ENCODE peak calls at places on chromosomes 16 and 17, in nine cellular contexts. One of them, this sample, is unnamed.

GRCh38 chr17:6269474-6269873 is 165.4 kb downstream of the AIPL1 start:
- DNase-seq in NCI-H1694: no peak
- DNase-seq in GM18507: no peak
- DNase-seq in T-cell: no peak
- DNase-seq in NCI-H1930: no peak
- DNase-seq in OCI-LY7: peak
- DNase-seq in NCI-H2081: no peak
- DNase-seq in BE2C: no peak
- DNase-seq in astrocyte of the cerebellum: peak
- DNase-seq in this sample: peak

GRCh38 chr16:80167657-80168056 is 373.1 kb upstream of the DYNLRB2 start:
- DNase-seq in GM18507: no peak
- DNase-seq in OCI-LY7: no peak
- DNase-seq in NCI-H1930: no peak
- DNase-seq in BE2C: no peak
- DNase-seq in NCI-H2081: no peak
- DNase-seq in T-cell: no peak
- DNase-seq in NCI-H1694: no peak
- DNase-seq in astrocyte of the cerebellum: no peak
- DNase-seq in this sample: no peak

GRCh38 chr17:36611345-36612072 is 10.1 kb downstream of the MRM1 start:
- DNase-seq in GM18507: no peak
- DNase-seq in NCI-H1694: no peak
- DNase-seq in astrocyte of the cerebellum: no peak
- DNase-seq in T-cell: no peak
- DNase-seq in NCI-H1930: no peak
- DNase-seq in NCI-H2081: no peak
- DNase-seq in OCI-LY7: no peak
- DNase-seq in BE2C: no peak
- DNase-seq in this sample: no peak

GRCh38 chr17:41178843-41179616 is 1.0 kb upstream of the KRTAP4-2 start:
- DNase-seq in NCI-H1694: no peak
- DNase-seq in NCI-H2081: no peak
- DNase-seq in OCI-LY7: no peak
- DNase-seq in T-cell: no peak
- DNase-seq in NCI-H1930: no peak
- DNase-seq in GM18507: no peak
- DNase-seq in BE2C: no peak
- DNase-seq in astrocyte of the cerebellum: no peak
- DNase-seq in this sample: no peak

GRCh38 chr17:7849185-7850117 is 5.4 kb upstream of the TMEM88 start:
- DNase-seq in NCI-H2081: no peak
- DNase-seq in astrocyte of the cerebellum: no peak
- DNase-seq in T-cell: no peak
- DNase-seq in NCI-H1694: no peak
- DNase-seq in GM18507: no peak
- DNase-seq in NCI-H1930: no peak
- DNase-seq in BE2C: no peak
- DNase-seq in OCI-LY7: no peak
- DNase-seq in this sample: no peak

GRCh38 chr17:79923974-79924638 is 84.9 kb upstream of the CBX4 start:
- DNase-seq in astrocyte of the cerebellum: no peak
- DNase-seq in NCI-H1694: peak
- DNase-seq in GM18507: no peak
- DNase-seq in BE2C: peak
- DNase-seq in NCI-H1930: peak
- DNase-seq in OCI-LY7: peak
- DNase-seq in T-cell: no peak
- DNase-seq in NCI-H2081: no peak
- DNase-seq in this sample: peak

GRCh38 chr17:9195961-9196668 is 174.8 kb downstream of the NTN1 start:
- DNase-seq in NCI-H1930: no peak
- DNase-seq in BE2C: no peak
- DNase-seq in OCI-LY7: no peak
- DNase-seq in NCI-H2081: no peak
- DNase-seq in GM18507: no peak
- DNase-seq in NCI-H1694: peak
- DNase-seq in T-cell: no peak
- DNase-seq in astrocyte of the cerebellum: no peak
- DNase-seq in this sample: peak

GRCh38 chr17:75457047-75457654 is 716 bp downstream of the TMEM94 start:
- DNase-seq in NCI-H1694: peak
- DNase-seq in astrocyte of the cerebellum: no peak
- DNase-seq in NCI-H1930: peak
- DNase-seq in OCI-LY7: peak
- DNase-seq in BE2C: peak
- DNase-seq in GM18507: no peak
- DNase-seq in NCI-H2081: peak
- DNase-seq in T-cell: no peak
- DNase-seq in this sample: peak

GRCh38 chr17:32998893-32999240 is 7.2 kb downstream of the SPACA3 start:
- DNase-seq in OCI-LY7: no peak
- DNase-seq in NCI-H1930: no peak
- DNase-seq in BE2C: no peak
- DNase-seq in T-cell: no peak
- DNase-seq in NCI-H2081: no peak
- DNase-seq in NCI-H1694: no peak
- DNase-seq in GM18507: no peak
- DNase-seq in astrocyte of the cerebellum: no peak
- DNase-seq in this sample: peak

GRCh38 chr17:20179031-20179430 is 169.9 kb downstream of the SPECC1 start:
- DNase-seq in NCI-H1694: peak
- DNase-seq in T-cell: no peak
- DNase-seq in OCI-LY7: no peak
- DNase-seq in GM18507: no peak
- DNase-seq in BE2C: no peak
- DNase-seq in NCI-H1930: no peak
- DNase-seq in astrocyte of the cerebellum: no peak
- DNase-seq in NCI-H2081: no peak
- DNase-seq in this sample: peak

GRCh38 chr16:51153275-51153991 is 2.4 kb upstream of the SALL1 start:
- DNase-seq in astrocyte of the cerebellum: no peak
- DNase-seq in T-cell: no peak
- DNase-seq in GM18507: no peak
- DNase-seq in NCI-H1694: no peak
- DNase-seq in OCI-LY7: no peak
- DNase-seq in NCI-H1930: no peak
- DNase-seq in NCI-H2081: no peak
- DNase-seq in BE2C: no peak
- DNase-seq in this sample: peak

GRCh38 chr16:58459344-58460218 is 40.4 kb upstream of the NDRG4 start:
- DNase-seq in BE2C: no peak
- DNase-seq in GM18507: no peak
- DNase-seq in astrocyte of the cerebellum: peak
- DNase-seq in NCI-H1694: no peak
- DNase-seq in OCI-LY7: no peak
- DNase-seq in T-cell: no peak
- DNase-seq in NCI-H2081: no peak
- DNase-seq in NCI-H1930: no peak
- DNase-seq in this sample: peak

GRCh38 chr17:46769531-46770438 is 48.7 kb downstream of the WNT3 start:
- DNase-seq in NCI-H1930: no peak
- DNase-seq in astrocyte of the cerebellum: no peak
- DNase-seq in NCI-H2081: no peak
- DNase-seq in BE2C: no peak
- DNase-seq in OCI-LY7: no peak
- DNase-seq in NCI-H1694: no peak
- DNase-seq in T-cell: no peak
- DNase-seq in GM18507: no peak
- DNase-seq in this sample: peak

GRCh38 chr16:67191410-67191994 is 453 bp upstream of the E2F4 start:
- DNase-seq in BE2C: no peak
- DNase-seq in T-cell: no peak
- DNase-seq in NCI-H1694: no peak
- DNase-seq in GM18507: no peak
- DNase-seq in NCI-H2081: no peak
- DNase-seq in astrocyte of the cerebellum: no peak
- DNase-seq in OCI-LY7: no peak
- DNase-seq in NCI-H1930: no peak
- DNase-seq in this sample: no peak

GRCh38 chr17:62821213-62822079 is 13.3 kb upstream of the MARCHF10 start:
- DNase-seq in BE2C: no peak
- DNase-seq in GM18507: no peak
- DNase-seq in T-cell: no peak
- DNase-seq in OCI-LY7: no peak
- DNase-seq in astrocyte of the cerebellum: no peak
- DNase-seq in NCI-H2081: no peak
- DNase-seq in NCI-H1694: no peak
- DNase-seq in NCI-H1930: no peak
- DNase-seq in this sample: peak

GRCh38 chr16:84022641-84023040 is 20.0 kb downstream of the SLC38A8 start:
- DNase-seq in NCI-H2081: no peak
- DNase-seq in OCI-LY7: no peak
- DNase-seq in T-cell: no peak
- DNase-seq in GM18507: no peak
- DNase-seq in BE2C: no peak
- DNase-seq in NCI-H1694: no peak
- DNase-seq in astrocyte of the cerebellum: no peak
- DNase-seq in NCI-H1930: no peak
- DNase-seq in this sample: no peak

GRCh38 chr16:16790597-16790996 is 411.7 kb downstream of the NPIPA7 start:
- DNase-seq in T-cell: no peak
- DNase-seq in NCI-H2081: no peak
- DNase-seq in OCI-LY7: no peak
- DNase-seq in NCI-H1694: no peak
- DNase-seq in astrocyte of the cerebellum: no peak
- DNase-seq in NCI-H1930: no peak
- DNase-seq in BE2C: no peak
- DNase-seq in GM18507: no peak
- DNase-seq in this sample: no peak

GRCh38 chr16:8673611-8674412 is 605 bp upstream of the ABAT start:
- DNase-seq in GM18507: no peak
- DNase-seq in NCI-H1694: no peak
- DNase-seq in astrocyte of the cerebellum: no peak
- DNase-seq in T-cell: no peak
- DNase-seq in NCI-H1930: no peak
- DNase-seq in BE2C: no peak
- DNase-seq in OCI-LY7: no peak
- DNase-seq in NCI-H2081: no peak
- DNase-seq in this sample: no peak

GRCh38 chr17:13031718-13032350 is 14.0 kb upstream of the ELAC2 start:
- DNase-seq in NCI-H1694: no peak
- DNase-seq in astrocyte of the cerebellum: no peak
- DNase-seq in NCI-H1930: no peak
- DNase-seq in BE2C: peak
- DNase-seq in T-cell: no peak
- DNase-seq in NCI-H2081: peak
- DNase-seq in GM18507: peak
- DNase-seq in OCI-LY7: peak
- DNase-seq in this sample: no peak

GRCh38 chr16:49620158-49620867 is 235.6 kb downstream of the ZNF423 start:
- DNase-seq in OCI-LY7: no peak
- DNase-seq in astrocyte of the cerebellum: peak
- DNase-seq in BE2C: peak
- DNase-seq in T-cell: no peak
- DNase-seq in NCI-H1930: no peak
- DNase-seq in GM18507: no peak
- DNase-seq in NCI-H2081: no peak
- DNase-seq in NCI-H1694: no peak
- DNase-seq in this sample: peak

GRCh38 chr17:55990332-55991006 is 162.8 kb upstream of the ANKFN1 start:
- DNase-seq in BE2C: no peak
- DNase-seq in NCI-H2081: no peak
- DNase-seq in GM18507: no peak
- DNase-seq in astrocyte of the cerebellum: no peak
- DNase-seq in T-cell: no peak
- DNase-seq in NCI-H1694: no peak
- DNase-seq in NCI-H1930: no peak
- DNase-seq in OCI-LY7: no peak
- DNase-seq in this sample: no peak

GRCh38 chr16:4062212-4062802 is 53.9 kb downstream of the ADCY9 start:
- DNase-seq in NCI-H1930: no peak
- DNase-seq in NCI-H2081: no peak
- DNase-seq in BE2C: no peak
- DNase-seq in astrocyte of the cerebellum: no peak
- DNase-seq in T-cell: no peak
- DNase-seq in NCI-H1694: no peak
- DNase-seq in OCI-LY7: no peak
- DNase-seq in GM18507: no peak
- DNase-seq in this sample: no peak

GRCh38 chr17:13513039-13513405 is 88.7 kb downstream of the HS3ST3A1 start:
- DNase-seq in astrocyte of the cerebellum: no peak
- DNase-seq in T-cell: no peak
- DNase-seq in NCI-H1930: no peak
- DNase-seq in OCI-LY7: no peak
- DNase-seq in NCI-H1694: no peak
- DNase-seq in BE2C: peak
- DNase-seq in NCI-H2081: no peak
- DNase-seq in GM18507: no peak
- DNase-seq in this sample: peak

GRCh38 chr17:59010026-59010425 is 96.7 kb downstream of the TRIM37 start:
- DNase-seq in astrocyte of the cerebellum: no peak
- DNase-seq in OCI-LY7: no peak
- DNase-seq in NCI-H2081: no peak
- DNase-seq in T-cell: no peak
- DNase-seq in NCI-H1694: no peak
- DNase-seq in NCI-H1930: no peak
- DNase-seq in GM18507: no peak
- DNase-seq in BE2C: no peak
- DNase-seq in this sample: no peak

GRCh38 chr17:14101976-14102375 is 32.7 kb downstream of the COX10 start:
- DNase-seq in NCI-H2081: no peak
- DNase-seq in T-cell: no peak
- DNase-seq in BE2C: no peak
- DNase-seq in GM18507: no peak
- DNase-seq in NCI-H1930: no peak
- DNase-seq in OCI-LY7: no peak
- DNase-seq in astrocyte of the cerebellum: no peak
- DNase-seq in NCI-H1694: no peak
- DNase-seq in this sample: no peak

GRCh38 chr17:33463887-33464286 is 170.8 kb upstream of the ASIC2 start:
- DNase-seq in astrocyte of the cerebellum: no peak
- DNase-seq in BE2C: no peak
- DNase-seq in GM18507: no peak
- DNase-seq in NCI-H1930: no peak
- DNase-seq in T-cell: no peak
- DNase-seq in NCI-H2081: no peak
- DNase-seq in NCI-H1694: no peak
- DNase-seq in OCI-LY7: no peak
- DNase-seq in this sample: peak

GRCh38 chr16:54843424-54843750 is 87.3 kb upstream of the IRX5 start:
- DNase-seq in NCI-H1930: no peak
- DNase-seq in NCI-H2081: no peak
- DNase-seq in BE2C: no peak
- DNase-seq in astrocyte of the cerebellum: no peak
- DNase-seq in OCI-LY7: no peak
- DNase-seq in NCI-H1694: no peak
- DNase-seq in T-cell: no peak
- DNase-seq in GM18507: no peak
- DNase-seq in this sample: no peak

GRCh38 chr17:70772761-70773160 is 603.4 kb downstream of the KCNJ2 start:
- DNase-seq in NCI-H1930: no peak
- DNase-seq in GM18507: no peak
- DNase-seq in OCI-LY7: no peak
- DNase-seq in NCI-H2081: no peak
- DNase-seq in T-cell: no peak
- DNase-seq in BE2C: no peak
- DNase-seq in astrocyte of the cerebellum: no peak
- DNase-seq in NCI-H1694: no peak
- DNase-seq in this sample: no peak

GRCh38 chr17:81340606-81341346 is 45.7 kb upstream of the SLC38A10 start:
- DNase-seq in astrocyte of the cerebellum: no peak
- DNase-seq in GM18507: no peak
- DNase-seq in T-cell: no peak
- DNase-seq in OCI-LY7: no peak
- DNase-seq in NCI-H1930: no peak
- DNase-seq in BE2C: peak
- DNase-seq in NCI-H2081: no peak
- DNase-seq in NCI-H1694: no peak
- DNase-seq in this sample: no peak

GRCh38 chr17:28372203-28372944 is 880 bp downstream of the SARM1 start:
- DNase-seq in BE2C: peak
- DNase-seq in NCI-H2081: no peak
- DNase-seq in GM18507: peak
- DNase-seq in NCI-H1694: no peak
- DNase-seq in T-cell: no peak
- DNase-seq in NCI-H1930: no peak
- DNase-seq in astrocyte of the cerebellum: no peak
- DNase-seq in OCI-LY7: peak
- DNase-seq in this sample: peak

GRCh38 chr16:34802848-34803599 is 1343.6 kb downstream of the TP53TG3F start:
- DNase-seq in NCI-H1694: no peak
- DNase-seq in NCI-H2081: no peak
- DNase-seq in T-cell: no peak
- DNase-seq in NCI-H1930: no peak
- DNase-seq in OCI-LY7: no peak
- DNase-seq in astrocyte of the cerebellum: no peak
- DNase-seq in GM18507: no peak
- DNase-seq in BE2C: peak
- DNase-seq in this sample: peak